ENCODE peak calls at places on chromosome X, in eight cellular contexts. O is NCI-H460, X is non-pigmented ciliary epithelial cell, W is nephron progenitor cell, N is HEK293T, P is substantia nigra, B is activated T-cell treated with anti-CD3 and anti-CD28 coated beads for 1 hour, D is lower lobe of right lung. K is an unnamed sample.

GRCh38 chrX:139826065-139827044 is 106.5 kb downstream of the ATP11C start:
- DNase-seq in W (no peak), O (peak), X (peak), N (no peak), P (no peak), B (no peak), D (no peak), K (no peak)

GRCh38 chrX:71615954-71616353 is 2.4 kb downstream of the CXCR3 start:
- DNase-seq in W (no peak), P (no peak), N (no peak), X (no peak), O (no peak), B (no peak), D (no peak), K (no peak)

GRCh38 chrX:139930923-139931645 is 1.8 kb downstream of the ATP11C start:
- DNase-seq in D (peak), P (no peak), W (peak), X (no peak), N (peak), O (no peak), B (no peak), K (peak)

GRCh38 chrX:152904151-152905080 is 6.5 kb downstream of the ZNF185 start:
- DNase-seq in W (peak), O (peak), X (no peak), N (peak), B (peak), D (no peak), P (peak), K (peak)

GRCh38 chrX:122913134-122913533 is 270.9 kb upstream of the GRIA3 start:
- DNase-seq in D (no peak), P (no peak), N (no peak), O (no peak), X (no peak), B (no peak), W (no peak), K (no peak)

GRCh38 chrX:18973527-18974192 is 10.3 kb downstream of the PHKA2 start:
- DNase-seq in W (no peak), O (no peak), X (no peak), D (no peak), B (no peak), N (no peak), P (no peak), K (no peak)

GRCh38 chrX:40278340-40279090 is 180.8 kb upstream of the BCOR start:
- DNase-seq in O (no peak), N (no peak), X (no peak), P (no peak), D (no peak), W (no peak), B (peak), K (no peak)

GRCh38 chrX:140503714-140504351 is 1.0 kb downstream of the SOX3 start:
- DNase-seq in B (no peak), N (peak), O (no peak), W (peak), P (peak), D (no peak), X (no peak), K (no peak)

GRCh38 chrX:37854748-37855147 is 7.4 kb upstream of the DYNLT3 start:
- DNase-seq in P (no peak), B (no peak), O (no peak), N (no peak), X (no peak), W (no peak), D (no peak), K (no peak)

K was measured in GM13977.